ENCODE peak calls at places on chromosomes 6 and 20, in four cellular contexts. C is HepG2, Q is K562, L is GM12878. T is an unnamed sample.

GRCh38 chr6:122833229-122833556 is 44.1 kb downstream of the SMPDL3A start:
- DNase-seq in L (no peak), Q (no peak), C (no peak), T (no peak)

GRCh38 chr6:107637316-107637715 is 147.4 kb downstream of the SOBP start:
- DNase-seq in C (no peak), Q (no peak), L (no peak), T (no peak)

GRCh38 chr20:39326050-39326449 is 363.9 kb downstream of the DHX35 start:
- DNase-seq in Q (no peak), L (no peak), C (no peak), T (no peak)

GRCh38 chr6:44052419-44053011 is 74.7 kb downstream of the MRPL14 start:
- DNase-seq in Q (peak; percentile 75), C (no peak), L (no peak), T (no peak)

GRCh38 chr6:166572370-166573261 is 13.9 kb downstream of the RAMACL start:
- DNase-seq in C (no peak), Q (no peak), L (no peak), T (peak; percentile 25)

GRCh38 chr6:57162516-57162915 is 9.6 kb upstream of the BAG2 start:
- DNase-seq in Q (no peak), C (no peak), L (no peak), T (no peak)

GRCh38 chr6:168169624-168170023 is 90.6 kb upstream of the FRMD1 start:
- DNase-seq in C (no peak), Q (no peak), L (no peak), T (no peak)

GRCh38 chr6:135606392-135606791 is 108.9 kb upstream of the AHI1 start:
- DNase-seq in L (no peak), Q (no peak), C (no peak), T (no peak)

GRCh38 chr20:36386236-36386635 is 80.1 kb downstream of the DLGAP4 start:
- DNase-seq in L (no peak), Q (no peak), C (no peak), T (no peak)

DNA sequence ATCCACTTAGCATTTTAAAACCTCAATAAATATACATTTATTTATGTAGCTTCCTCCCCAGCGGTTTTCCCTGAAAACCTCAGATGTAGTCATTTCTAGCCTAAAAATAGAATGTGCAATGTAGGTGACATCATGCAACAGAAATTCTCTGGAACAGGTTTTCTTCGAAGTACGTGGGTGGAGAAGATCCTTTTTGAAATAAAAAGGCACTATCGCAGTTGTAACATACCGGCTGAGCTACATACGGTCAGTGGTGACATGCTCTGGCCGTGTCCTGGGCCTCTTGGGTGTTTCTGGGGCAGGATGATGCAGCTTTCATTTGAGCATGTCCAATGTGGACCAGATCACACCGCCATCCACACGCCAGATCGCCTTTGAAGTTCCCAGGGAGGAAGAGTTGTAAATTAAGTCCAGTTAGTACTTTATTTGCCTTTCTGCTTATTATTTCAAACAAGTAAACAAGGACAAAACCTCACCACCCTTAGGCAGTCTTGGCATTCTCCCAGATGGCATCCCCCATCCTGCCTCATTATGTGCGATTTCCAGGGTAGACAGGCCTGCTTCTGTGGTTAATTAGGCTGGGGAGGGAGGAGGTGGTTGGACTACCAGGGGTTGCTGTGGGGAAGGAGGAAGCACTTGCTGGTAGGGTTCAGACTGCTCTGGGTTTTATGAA is 109.5 kb upstream of the CLDN20 start:
- DNase-seq in C (peak; percentile 30), L (no peak), Q (peak; percentile 79), T (no peak)
- TF ChIP-seq CBX5 in C (no peak), L (no peak), Q (no peak), T (no peak)

GRCh38 chr6:45314146-45314545 is 14.0 kb upstream of the RUNX2 start:
- DNase-seq in L (no peak), C (no peak), Q (no peak), T (no peak)

GRCh38 chr6:45305546-45305945 is 22.6 kb upstream of the RUNX2 start:
- DNase-seq in C (no peak), L (no peak), Q (no peak), T (no peak)

DNA sequence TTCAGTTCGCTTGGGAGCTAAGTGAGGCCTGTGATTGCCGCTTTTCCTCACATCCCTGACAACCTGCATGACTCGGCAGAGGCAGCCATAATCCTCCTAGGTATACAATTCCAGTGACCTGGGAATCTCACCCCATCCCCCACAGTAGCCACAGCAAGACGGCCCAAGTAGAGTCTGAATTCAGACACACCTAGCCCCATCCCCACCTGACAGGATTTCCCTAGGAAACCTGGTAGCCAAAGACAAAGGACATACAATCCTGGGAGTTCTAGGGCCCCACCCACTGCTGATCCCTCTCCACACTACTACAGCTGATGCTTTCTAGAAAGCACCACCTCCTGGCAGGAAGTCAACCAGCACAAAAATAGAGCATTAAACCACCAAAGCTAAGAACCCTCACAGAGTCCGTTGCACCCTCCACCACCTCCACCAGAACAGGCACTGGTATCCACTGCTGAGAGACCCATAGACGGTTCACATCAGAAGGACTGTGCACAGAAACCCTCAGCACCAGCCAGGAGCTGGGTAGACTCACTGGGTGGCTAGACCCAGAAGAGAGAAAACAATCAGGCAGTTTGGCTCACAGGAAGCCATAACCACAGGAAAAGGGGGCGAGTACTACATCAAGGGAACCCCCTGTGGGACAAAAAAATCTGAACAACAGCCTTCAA is 17.9 kb upstream of the RUNX2 start:
- DNase-seq in C (no peak), Q (no peak), L (no peak), T (no peak)
- TF ChIP-seq SRF in C (no peak), Q (no peak), L (no peak), T (no peak)

DNA sequence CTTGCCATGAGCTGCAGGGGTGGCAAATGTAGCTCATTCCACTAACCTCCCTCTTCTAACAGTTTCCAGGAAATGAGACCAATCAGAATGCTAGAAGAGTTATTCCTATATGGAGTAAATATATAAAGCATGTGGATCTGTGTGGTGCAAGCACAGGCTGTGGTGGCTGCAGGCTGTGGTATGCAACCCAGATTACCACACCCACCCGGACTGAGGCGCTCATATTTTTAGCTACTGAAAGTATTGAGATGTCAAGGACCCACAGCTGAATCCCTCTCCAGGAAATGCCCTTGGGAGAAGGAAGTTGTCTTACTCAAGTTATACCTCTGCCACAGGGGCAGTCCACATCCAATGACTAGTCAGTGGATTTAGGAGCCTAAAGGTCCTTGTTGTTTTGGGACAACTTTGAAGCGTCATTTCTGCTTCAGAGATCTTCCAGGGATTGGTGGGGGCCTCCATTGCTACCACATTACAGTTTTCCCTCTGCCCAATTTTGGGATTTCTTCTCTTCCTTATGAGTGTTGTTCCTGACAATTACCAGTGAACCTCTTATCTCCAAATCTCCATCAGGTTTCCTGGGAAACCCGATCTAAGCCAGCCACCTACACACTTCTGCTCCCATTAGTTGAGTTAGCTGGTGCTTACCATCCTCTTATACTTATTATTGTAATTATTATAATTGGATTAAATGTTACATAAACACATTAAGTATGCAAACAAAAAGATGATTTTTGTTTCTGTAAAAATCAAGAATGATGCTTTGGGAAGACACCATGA is 12.1 kb upstream of the REPS1 start:
- DNase-seq in Q (no peak), C (no peak), L (no peak), T (no peak)
- TF ChIP-seq CBX5 in Q (no peak), C (no peak), L (no peak), T (no peak)

GRCh38 chr20:3449319-3449718 is 21.5 kb upstream of the ATRN start:
- DNase-seq in C (no peak), L (no peak), Q (no peak), T (no peak)
- TF ChIP-seq SRF in C (no peak), L (no peak), Q (no peak), T (no peak)

DNA sequence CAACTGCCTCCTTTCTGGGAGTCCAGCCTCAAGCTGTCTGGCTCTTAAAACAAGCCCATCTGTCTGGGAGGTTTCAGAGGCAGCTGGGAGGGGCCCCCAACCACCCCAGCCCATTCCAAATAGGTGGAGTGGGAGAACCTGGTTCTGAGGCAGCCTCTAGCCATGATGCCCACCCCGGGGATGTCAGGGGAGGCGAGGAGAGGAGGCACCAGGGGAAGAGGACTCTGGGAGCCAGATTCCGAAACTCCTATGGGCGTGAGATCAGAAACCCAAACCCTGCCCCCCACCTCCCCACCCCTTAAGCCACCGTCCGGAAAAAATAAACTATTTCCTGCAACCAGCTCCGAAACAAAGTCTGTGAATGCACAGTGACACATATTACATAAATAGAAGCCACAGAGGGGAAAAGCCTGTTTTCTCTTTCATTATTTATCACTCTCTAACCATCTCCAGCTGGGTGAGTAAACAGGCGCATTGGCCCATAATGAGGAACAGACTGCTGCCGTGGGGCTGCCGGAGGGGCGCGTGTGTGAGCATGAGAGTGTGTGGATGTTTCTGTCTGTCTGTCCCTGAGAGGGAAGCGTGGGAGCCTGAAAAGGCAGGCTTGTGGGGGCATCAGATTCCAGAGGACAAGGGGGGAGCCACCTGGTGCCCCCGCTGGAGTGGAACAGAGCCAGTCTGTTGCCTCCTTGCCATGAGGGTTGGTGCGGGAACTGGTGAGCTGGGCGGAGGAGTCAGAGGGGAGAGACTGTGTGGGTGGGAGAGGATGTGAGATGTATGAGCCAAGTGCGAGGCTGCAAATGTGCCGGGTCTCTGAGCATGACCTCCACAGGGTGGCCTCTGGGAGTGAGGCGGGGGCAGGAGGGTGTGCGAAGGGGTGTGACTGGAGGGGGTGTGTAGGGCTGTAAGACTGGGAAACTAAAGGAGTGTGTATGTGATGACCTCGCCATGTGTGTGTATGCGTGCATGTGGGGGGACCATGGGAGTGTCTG is 14.3 kb upstream of the FOXP4 start:
- DNase-seq in L (peak; percentile 92), Q (no peak), C (no peak), T (no peak)
- TF ChIP-seq CBX5 in L (peak; percentile 51), Q (no peak), C (no peak), T (no peak)

GRCh38 chr20:63741676-63742380 is 2.3 kb downstream of the SLC2A4RG start:
- DNase-seq in C (no peak), L (no peak), Q (no peak), T (peak; percentile 41)
- TF ChIP-seq SRF in C (no peak), L (no peak), Q (no peak), T (no peak)

GRCh38 chr6:26051683-26052310 is 35.4 kb upstream of the HFE start:
- DNase-seq in Q (no peak), L (no peak), C (no peak), T (no peak)

GRCh38 chr6:26055670-26056582 is 31.3 kb upstream of the HFE start:
- DNase-seq in Q (peak; percentile 98), L (peak; percentile 90), C (peak; percentile 92), T (peak; percentile 95)

GRCh38 chr6:26054937-26055669 is 32.1 kb upstream of the HFE start:
- DNase-seq in L (peak; percentile 88), C (peak; percentile 97), Q (peak; percentile 95), T (peak; percentile 73)

GRCh38 chr6:26054659-26054936 is 32.6 kb upstream of the HFE start:
- DNase-seq in C (no peak), L (no peak), Q (no peak), T (no peak)

DNA sequence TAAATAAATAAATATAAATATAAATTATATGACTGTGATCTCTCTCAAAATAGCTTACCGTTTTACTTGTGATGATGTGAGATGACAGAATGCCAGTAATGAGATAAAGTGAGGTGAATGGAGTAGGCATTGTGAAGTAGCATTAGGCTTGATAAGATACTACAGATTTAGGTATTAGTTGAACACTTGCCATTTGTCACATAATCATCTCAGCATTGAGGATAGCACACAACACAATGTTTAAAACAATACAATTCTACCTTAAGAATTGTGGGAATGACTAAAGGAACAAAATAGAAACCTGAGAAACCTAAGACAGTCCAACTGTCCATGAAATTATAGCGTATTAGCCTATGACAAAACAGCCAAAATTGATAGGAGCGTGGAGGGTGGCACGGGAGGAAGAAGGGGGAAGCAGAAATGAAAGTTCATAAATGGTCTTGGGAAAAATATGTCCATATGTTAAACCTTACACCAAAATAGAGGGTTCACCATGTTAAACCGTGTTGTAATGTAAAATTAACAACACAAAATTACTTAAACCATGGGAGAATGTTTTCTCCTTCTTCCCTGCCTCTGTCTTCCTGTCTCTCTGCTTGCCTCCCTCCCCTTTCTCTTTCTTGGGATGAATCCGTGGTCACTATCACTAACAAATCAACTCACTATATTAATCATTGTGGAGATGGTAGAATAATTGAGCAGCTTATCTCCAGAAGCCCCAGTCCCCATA is 33.1 kb upstream of the HFE start:
- DNase-seq in Q (peak; percentile 59), L (no peak), C (no peak), T (no peak)
- TF ChIP-seq CBX5 in Q (no peak), L (no peak), C (no peak), T (no peak)

T was measured in H1.